ENCODE peak calls at places on chromosomes 7 and 10, in four cellular contexts. V is foreskin fibroblast, D is fibroblast of pulmonary artery, N is ovary. M is an unnamed sample.

GRCh38 chr7:132002343-132002968 is 446.0 kb upstream of the PODXL start:
- DNase-seq in N (no peak), D (no peak), V (no peak), M (no peak)

GRCh38 chr10:131822694-131823245 is 78.0 kb upstream of the PPP2R2D start:
- DNase-seq in D (no peak), V (no peak), N (no peak), M (no peak)

GRCh38 chr7:72446566-72447462 is 34.7 kb upstream of the CALN1 start:
- DNase-seq in D (no peak), V (no peak), N (no peak), M (no peak)

GRCh38 chr10:125343118-125343752 is 182.9 kb upstream of the CTBP2 start:
- DNase-seq in V (peak; percentile 8), N (no peak), D (peak; percentile 50), M (no peak)

GRCh38 chr7:156073366-156074052 is 261.2 kb upstream of the SHH start:
- DNase-seq in D (no peak), V (no peak), N (no peak), M (no peak)

GRCh38 chr7:40437498-40437897 is 302.7 kb downstream of the SUGCT start:
- DNase-seq in N (no peak), D (peak; percentile 94), V (peak; percentile 86), M (no peak)

GRCh38 chr7:29929018-29929807 is 60.4 kb downstream of the SCRN1 start:
- DNase-seq in N (no peak), D (no peak), V (no peak), M (no peak)

GRCh38 chr10:102682981-102683380 is 31.2 kb downstream of the ARL3 start:
- DNase-seq in N (no peak), V (no peak), D (no peak), M (no peak)

GRCh38 chr7:159065151-159065550 is 79.5 kb downstream of the VIPR2 start:
- DNase-seq in N (no peak), V (no peak), D (no peak), M (no peak)

GRCh38 chr10:43200538-43201390 is 62.5 kb downstream of the CSGALNACT2 start:
- DNase-seq in D (no peak), V (no peak), N (no peak), M (peak; percentile 4)

GRCh38 chr10:80281292-80281691 is 8.2 kb downstream of the MAT1A start:
- DNase-seq in N (no peak), D (no peak), V (no peak), M (no peak)

GRCh38 chr10:100894033-100894432 is 18.7 kb upstream of the SLF2 start:
- DNase-seq in V (no peak), D (no peak), N (no peak), M (no peak)

GRCh38 chr10:120735773-120736371 is 115.3 kb upstream of the WDR11 start:
- DNase-seq in D (peak; percentile 44), N (no peak), V (no peak), M (no peak)

GRCh38 chr10:97849101-97849490 is 547 bp upstream of the GOLGA7B start:
- DNase-seq in D (no peak), N (no peak), V (no peak), M (no peak)

GRCh38 chr10:100999742-101000601 is at the start of gene LZTS2:
- DNase-seq in N (peak; percentile 52), V (no peak), D (no peak), M (no peak)

GRCh38 chr7:33185786-33186185 is 56.4 kb downstream of the BBS9 start:
- DNase-seq in D (peak; percentile 77), N (no peak), V (peak; percentile 37), M (no peak)
- TF ChIP-seq CTCF in D (peak; percentile 72), N (no peak), V (peak; percentile 62), M (peak; percentile 54)

GRCh38 chr10:122162566-122163181 is 108.4 kb upstream of the BTBD16 start:
- DNase-seq in D (no peak), V (no peak), N (no peak), M (no peak)

GRCh38 chr10:122164815-122165491 is 106.1 kb upstream of the BTBD16 start:
- DNase-seq in N (no peak), V (no peak), D (no peak), M (no peak)

GRCh38 chr10:122163182-122164027 is 107.7 kb upstream of the BTBD16 start:
- DNase-seq in N (no peak), D (no peak), V (no peak), M (no peak)

GRCh38 chr10:122165492-122165832 is 105.6 kb upstream of the BTBD16 start:
- DNase-seq in N (no peak), V (no peak), D (no peak), M (no peak)

DNA sequence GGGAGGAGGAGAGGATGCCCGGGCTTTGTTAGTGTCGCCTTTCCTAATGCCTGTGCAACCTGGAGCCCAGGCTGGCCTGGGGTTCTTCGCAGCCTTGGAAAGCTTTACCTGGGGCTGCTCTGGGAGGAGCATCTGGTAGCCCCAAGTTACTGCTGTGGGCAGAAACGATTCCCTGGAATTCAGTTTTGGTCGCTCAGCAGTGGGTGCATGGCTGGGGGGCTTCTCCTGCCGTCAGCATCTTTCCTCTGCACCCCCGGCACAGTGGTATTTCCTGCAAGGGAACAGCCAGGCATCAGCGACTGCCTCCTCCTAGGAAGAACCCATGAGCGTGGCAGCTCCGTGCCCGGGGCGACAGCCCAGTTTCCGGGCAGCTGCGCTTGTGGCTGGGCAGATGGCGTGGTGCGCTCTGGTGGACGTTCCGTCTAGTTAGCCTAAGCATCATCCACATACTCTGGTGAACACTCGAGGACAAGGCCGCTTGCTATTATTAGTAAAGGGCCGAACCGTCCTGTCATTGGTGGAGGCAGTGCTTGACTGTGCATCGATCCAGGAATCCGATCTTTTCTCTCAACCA is 107.0 kb upstream of the BTBD16 start:
- DNase-seq in V (no peak), D (no peak), N (no peak), M (no peak)
- TF ChIP-seq CTCF in V (no peak), D (no peak), N (no peak), M (no peak)

GRCh38 chr7:127239814-127240213 is 12.9 kb downstream of the GRM8 start:
- DNase-seq in N (no peak), D (no peak), V (no peak), M (no peak)
- TF ChIP-seq CTCF in N (no peak), D (no peak), V (no peak), M (no peak)

GRCh38 chr7:51727441-51727840 is 410.8 kb upstream of the COBL start:
- DNase-seq in N (no peak), V (no peak), D (no peak), M (no peak)

GRCh38 chr7:51732066-51732465 is 415.5 kb upstream of the COBL start:
- DNase-seq in V (no peak), D (no peak), N (no peak), M (no peak)

GRCh38 chr7:51731086-51731485 is 414.5 kb upstream of the COBL start:
- DNase-seq in N (no peak), D (no peak), V (no peak), M (no peak)

DNA sequence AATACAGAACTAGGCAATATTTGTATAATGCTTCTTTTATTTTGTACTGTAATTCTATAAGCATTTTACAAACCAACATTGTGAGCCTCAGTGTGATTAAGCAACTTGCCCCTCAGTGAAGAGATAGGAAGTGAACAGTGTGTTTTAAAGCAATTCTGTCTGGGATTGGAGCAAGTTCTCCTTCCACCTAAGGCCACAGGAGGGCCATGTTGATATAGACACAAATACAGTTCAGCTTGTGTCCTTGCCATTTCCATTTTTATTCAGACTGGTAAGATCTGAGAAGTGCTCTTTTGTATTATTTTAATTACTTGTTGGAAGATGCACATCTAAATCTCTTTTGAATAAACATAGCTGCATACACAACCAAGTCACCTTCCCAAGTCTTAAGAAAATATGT is 416.3 kb upstream of the COBL start:
- DNase-seq in N (no peak), D (no peak), V (no peak), M (no peak)
- TF ChIP-seq CTCF in N (no peak), D (no peak), V (no peak), M (no peak)

GRCh38 chr7:27172388-27172774 is 1.7 kb downstream of the HOXA10 start:
- DNase-seq in N (no peak), V (no peak), D (no peak), M (peak; percentile 33)

GRCh38 chr7:27170494-27170811 is 3.7 kb downstream of the HOXA10 start:
- DNase-seq in N (no peak), D (no peak), V (no peak), M (no peak)

GRCh38 chr7:27170936-27171635 is 3.0 kb downstream of the HOXA10 start:
- DNase-seq in N (no peak), V (no peak), D (no peak), M (no peak)

GRCh38 chr7:27172823-27173411 is 1.2 kb downstream of the HOXA10 start:
- DNase-seq in V (peak; percentile 91), D (no peak), N (peak; percentile 67), M (peak; percentile 40)

GRCh38 chr7:27171636-27172387 is 2.3 kb downstream of the HOXA10 start:
- DNase-seq in N (no peak), V (no peak), D (no peak), M (peak; percentile 46)
- TF ChIP-seq CTCF in N (no peak), V (no peak), D (no peak), M (no peak)

GRCh38 chr10:13630231-13630630 is 43.5 kb downstream of the PRPF18 start:
- DNase-seq in V (no peak), N (no peak), D (no peak), M (no peak)
- TF ChIP-seq CTCF in V (no peak), N (no peak), D (no peak), M (no peak)

GRCh38 chr10:104123397-104123796 is 1.4 kb downstream of the SFR1 start:
- DNase-seq in V (no peak), N (no peak), D (peak; percentile 49), M (no peak)
- TF ChIP-seq CTCF in V (peak; percentile 41), N (no peak), D (peak; percentile 48), M (no peak)